ENCODE peak calls at places on chromosomes 3 and 15, in eight cellular contexts. C is aorta; L is CD8-positive, alpha-beta T cell; Y is pancreas; D is CD4-positive, CD25-positive, alpha-beta regulatory T cell; Q is heart right ventricle; Z is fibroblast of lung; O is lower lobe of right lung. F is an unnamed sample.

GRCh38 chr3:158532099-158532734 is 38.8 kb upstream of the MLF1 start:
- DNase-seq in Z (peak; percentile 42), O (no peak), D (peak; percentile 11), Y (no peak), C (no peak), L (no peak), Q (no peak), F (peak; percentile 3)

GRCh38 chr15:87971076-87971475 is 285.5 kb downstream of the NTRK3 start:
- DNase-seq in D (no peak), Q (no peak), O (no peak), Y (no peak), C (no peak), L (no peak), Z (no peak), F (no peak)

GRCh38 chr3:186080849-186081438 is 27.9 kb downstream of the ETV5 start:
- DNase-seq in D (no peak), Y (no peak), O (no peak), L (no peak), C (no peak), Z (no peak), Q (no peak), F (no peak)

GRCh38 chr3:160831411-160831810 is 75.4 kb downstream of the PPM1L start:
- DNase-seq in O (no peak), D (no peak), L (no peak), C (no peak), Z (no peak), Q (no peak), Y (no peak), F (no peak)

GRCh38 chr15:65192016-65192415 is 6.9 kb upstream of the CLPX start:
- DNase-seq in L (no peak), D (no peak), O (no peak), Z (peak; percentile 24), Y (no peak), Q (no peak), C (no peak), F (no peak)

GRCh38 chr3:105495021-105495420 is 128.3 kb downstream of the ALCAM start:
- DNase-seq in C (no peak), Q (no peak), Z (peak; percentile 81), L (no peak), Y (no peak), D (no peak), O (no peak), F (no peak)

GRCh38 chr3:129553171-129553570 is 10.2 kb downstream of the H1-8 start:
- DNase-seq in O (no peak), L (no peak), D (no peak), Y (no peak), Q (no peak), Z (no peak), C (no peak), F (no peak)

GRCh38 chr3:126441256-126441880 is 34.3 kb downstream of the ZXDC start:
- DNase-seq in D (no peak), Z (no peak), Q (no peak), Y (no peak), L (no peak), O (no peak), C (no peak), F (no peak)

DNA sequence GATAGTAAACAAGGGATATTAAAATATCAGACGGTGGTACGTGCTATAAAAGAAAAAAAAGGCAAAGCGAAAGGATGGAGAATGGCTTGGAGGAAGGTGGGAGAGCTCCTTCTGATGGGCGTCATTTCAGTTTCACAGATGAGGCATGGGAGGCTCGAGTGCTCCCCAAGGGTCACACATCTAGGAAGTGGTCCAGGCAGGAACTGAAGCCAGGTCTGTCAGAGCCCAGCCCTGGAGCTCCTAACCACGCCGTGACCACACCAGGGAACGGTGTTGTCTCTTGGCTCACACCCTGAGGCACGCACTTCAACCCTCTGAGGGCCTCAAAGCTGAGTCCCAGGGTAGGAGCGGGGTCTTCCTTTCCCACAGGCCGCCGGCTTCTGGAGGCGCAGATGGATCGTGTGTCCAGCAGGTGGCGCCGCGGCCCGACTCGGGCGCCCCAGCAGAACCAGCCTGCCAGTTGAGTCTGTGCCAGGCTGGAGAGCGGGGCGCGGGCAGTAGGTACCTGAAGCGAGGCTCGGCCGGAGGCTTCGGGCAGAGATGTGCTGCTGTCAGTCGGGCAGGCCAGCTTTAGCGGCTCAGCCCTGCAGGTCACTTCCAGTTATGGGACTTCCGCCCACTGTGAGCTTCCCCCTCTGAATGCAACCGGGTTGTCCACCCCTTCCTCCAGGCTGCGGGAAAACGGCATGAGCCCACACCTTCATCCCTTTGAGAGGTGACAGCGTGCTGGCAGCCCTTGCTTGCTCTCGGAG is 68.1 kb downstream of the SLC6A1 start:
- DNase-seq in C (peak; percentile 80), O (peak; percentile 80), D (peak; percentile 8), Z (peak; percentile 50), Q (peak; percentile 60), Y (peak; percentile 25), L (peak; percentile 23), F (peak; percentile 41)
- H3K27me3 ChIP-seq in C (no peaks in the 10 kb centered on the region), O (peaks cover 14% of the 10 kb centered on the region), D (no peaks in the 10 kb centered on the region), Z (no peaks in the 10 kb centered on the region), Q (peaks cover 37% of the 10 kb centered on the region), Y (no peaks in the 10 kb centered on the region), L (no peaks in the 10 kb centered on the region), F (no peaks in the 10 kb centered on the region)

GRCh38 chr3:4505688-4506558 is 12.8 kb downstream of the ITPR1 start:
- DNase-seq in Z (no peak), O (no peak), C (no peak), Y (no peak), Q (no peak), D (no peak), L (no peak), F (no peak)

GRCh38 chr3:4503050-4503449 is 9.9 kb downstream of the ITPR1 start:
- DNase-seq in C (no peak), O (no peak), Q (no peak), D (no peak), Z (no peak), L (no peak), Y (no peak), F (peak; percentile 33)

GRCh38 chr3:4507010-4507596 is 14.0 kb downstream of the ITPR1 start:
- DNase-seq in D (no peak), C (no peak), L (no peak), O (no peak), Y (no peak), Q (no peak), Z (no peak), F (no peak)

GRCh38 chr3:4506559-4507009 is 13.4 kb downstream of the ITPR1 start:
- DNase-seq in C (no peak), L (no peak), O (no peak), Z (no peak), Y (no peak), Q (no peak), D (no peak), F (no peak)

DNA sequence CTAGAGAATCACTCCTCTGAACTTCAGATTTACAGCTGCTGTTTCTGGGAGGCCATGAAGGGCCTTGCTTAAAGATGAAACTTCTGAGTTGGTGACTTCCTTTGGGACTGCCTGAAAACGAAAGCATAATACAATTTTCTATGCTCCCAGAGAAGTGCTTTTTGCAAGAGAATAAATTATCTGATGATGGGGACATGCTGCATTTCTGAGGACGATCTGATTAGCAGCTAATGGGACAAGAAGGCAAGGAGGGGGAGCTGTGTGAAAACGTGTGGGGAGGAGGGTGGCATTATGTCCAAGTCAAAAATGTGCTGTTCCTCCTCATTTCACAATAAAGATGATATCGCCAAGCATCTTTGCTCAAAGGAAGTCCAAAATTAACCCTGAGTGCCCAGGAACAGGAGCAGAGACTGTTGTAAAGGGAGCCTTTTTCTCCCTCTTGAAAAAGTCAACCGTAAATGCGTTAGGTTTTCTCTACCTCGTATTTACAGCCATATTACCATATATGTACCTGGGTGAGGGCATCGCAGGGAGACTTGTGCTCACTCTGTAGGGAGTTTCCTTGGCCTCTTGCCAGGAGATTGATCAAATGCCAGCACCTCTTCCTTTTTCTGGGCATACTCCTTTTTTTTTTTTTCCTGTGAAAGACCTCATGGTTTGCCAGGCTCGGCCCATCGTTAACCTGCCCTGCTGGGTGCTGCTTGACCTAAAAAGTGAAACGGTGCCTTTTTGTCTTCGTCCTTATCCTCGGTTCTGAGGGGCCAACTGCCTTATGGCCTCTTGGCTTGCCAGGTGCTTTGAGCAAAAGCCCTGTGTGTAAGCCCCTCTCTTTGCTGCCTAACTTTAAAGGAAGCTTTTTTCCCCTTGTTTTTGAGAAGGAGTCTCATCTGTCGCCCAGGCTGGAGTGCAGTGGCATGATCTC is 11.5 kb downstream of the ITPR1 start:
- DNase-seq in L (peak; percentile 36), C (no peak), Y (no peak), O (no peak), Q (no peak), D (peak; percentile 37), Z (no peak), F (no peak)
- H3K4me3 ChIP-seq in L (peak overlapping the region; percentile 47), C (no peak overlapping the region), Y (no peak overlapping the region), O (peak overlapping the region; percentile 29), Q (no peak overlapping the region), D (peak overlapping the region; percentile 89), Z (peak overlapping the region; percentile 6), F (peak overlapping the region; percentile 44)

GRCh38 chr3:195882002-195882441 is 26.3 kb downstream of the TNK2 start:
- DNase-seq in D (no peak), O (no peak), C (no peak), Q (no peak), Y (no peak), Z (no peak), L (no peak), F (no peak)

GRCh38 chr3:195878424-195879274 is 29.7 kb downstream of the TNK2 start:
- DNase-seq in L (no peak), O (no peak), C (no peak), Y (no peak), D (no peak), Q (no peak), Z (no peak), F (no peak)

GRCh38 chr3:195881276-195881988 is 26.9 kb downstream of the TNK2 start:
- DNase-seq in Y (no peak), L (no peak), C (no peak), O (no peak), Q (no peak), D (no peak), Z (no peak), F (no peak)

GRCh38 chr3:195879416-195880036 is 28.8 kb downstream of the TNK2 start:
- DNase-seq in Q (no peak), Z (no peak), Y (no peak), L (no peak), O (no peak), D (no peak), C (no peak), F (no peak)

DNA sequence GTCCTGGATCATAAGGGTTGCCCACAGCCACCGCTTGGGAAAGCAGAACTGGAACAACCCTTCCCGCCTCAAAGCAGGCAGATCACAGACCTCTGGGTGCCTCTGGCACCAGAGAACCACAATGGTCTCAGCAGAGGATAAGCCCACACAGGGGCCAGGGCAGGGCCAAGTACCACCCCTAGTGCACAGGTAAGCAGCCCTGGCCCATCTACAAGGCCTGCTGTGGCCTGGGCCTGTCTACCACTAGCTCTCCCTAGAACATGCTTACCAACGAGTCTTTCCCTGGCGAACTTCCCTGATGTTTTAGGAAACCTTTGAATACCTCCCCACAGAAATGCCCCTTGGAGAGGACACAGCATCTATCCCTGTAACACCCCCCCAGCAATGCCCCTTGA is 28.3 kb downstream of the TNK2 start:
- DNase-seq in C (no peak), D (no peak), O (no peak), Z (no peak), Q (no peak), Y (no peak), L (no peak), F (no peak)
- H3K36me3 ChIP-seq in C (peaks cover 3% of the 10 kb centered on the region), D (peaks cover 57% of the 10 kb centered on the region), O (peaks cover 73% of the 10 kb centered on the region), Z (peaks cover 12% of the 10 kb centered on the region), Q (peaks cover 9% of the 10 kb centered on the region), Y (peaks cover 8% of the 10 kb centered on the region), L (peaks cover 41% of the 10 kb centered on the region), F (peaks cover 16% of the 10 kb centered on the region)

GRCh38 chr3:110859993-110860392 is 211.6 kb upstream of the NECTIN3 start:
- DNase-seq in Z (no peak), Q (no peak), Y (no peak), C (no peak), D (no peak), O (no peak), L (no peak), F (no peak)

GRCh38 chr3:110858549-110858948 is 213.1 kb upstream of the NECTIN3 start:
- DNase-seq in Z (no peak), D (no peak), Y (no peak), L (no peak), Q (no peak), O (no peak), C (no peak), F (no peak)

GRCh38 chr3:110859340-110859739 is 212.3 kb upstream of the NECTIN3 start:
- DNase-seq in D (no peak), C (no peak), Y (no peak), L (no peak), Z (no peak), Q (no peak), O (no peak), F (no peak)

GRCh38 chr3:110855207-110855606 is 216.4 kb upstream of the NECTIN3 start:
- DNase-seq in D (no peak), Y (no peak), Q (no peak), O (no peak), Z (no peak), L (no peak), C (no peak), F (no peak)

GRCh38 chr3:110856916-110857315 is 214.7 kb upstream of the NECTIN3 start:
- DNase-seq in C (no peak), Z (no peak), D (no peak), Q (no peak), O (no peak), L (no peak), Y (no peak), F (no peak)
- H3K27me3 ChIP-seq in C (no peaks in the 10 kb centered on the region), Z (no peaks in the 10 kb centered on the region), D (no peaks in the 10 kb centered on the region), Q (no peaks in the 10 kb centered on the region), O (no peaks in the 10 kb centered on the region), L (no peaks in the 10 kb centered on the region), Y (no peaks in the 10 kb centered on the region), F (no peaks in the 10 kb centered on the region)

F was measured in GM06990.